ENCODE peak calls at places on chromosomes 2 and 18, in nine cellular contexts. K, D, M, O, S, F, E, A and J are unnamed samples.

GRCh38 chr18:54296017-54296416 is 26.7 kb downstream of the POLI start:
- DNase-seq in K (no peak), D (no peak), M (no peak), O (no peak), S (no peak), F (peak), E (peak), A (peak), J (no peak)

GRCh38 chr2:121245120-121245820 is 39.7 kb downstream of the TFCP2L1 start:
- DNase-seq in K (no peak), D (no peak), M (no peak), O (no peak), S (no peak), F (no peak), E (no peak), A (no peak), J (no peak)

GRCh38 chr18:3616744-3617143 is 166.8 kb downstream of the TGIF1 start:
- DNase-seq in K (no peak), D (no peak), M (no peak), O (no peak), S (no peak), F (no peak), E (no peak), A (no peak), J (no peak)

GRCh38 chr2:64814007-64814406 is 160.3 kb upstream of the SERTAD2 start:
- DNase-seq in K (no peak), D (no peak), M (no peak), O (no peak), S (no peak), F (no peak), E (no peak), A (no peak), J (no peak)

GRCh38 chr2:232350804-232351685 is 27.5 kb upstream of the ALPP start:
- DNase-seq in K (no peak), D (no peak), M (peak), O (peak), S (no peak), F (no peak), E (no peak), A (no peak), J (no peak)

GRCh38 chr2:110679865-110680264 is 2.0 kb upstream of the BUB1 start:
- DNase-seq in K (no peak), D (no peak), M (no peak), O (no peak), S (no peak), F (no peak), E (no peak), A (no peak), J (no peak)

GRCh38 chr2:33890686-33891085 is 291.6 kb upstream of the FAM98A start:
- DNase-seq in K (no peak), D (no peak), M (no peak), O (no peak), S (no peak), F (no peak), E (no peak), A (no peak), J (no peak)

GRCh38 chr2:23649285-23649684 is 264.3 kb downstream of the KLHL29 start:
- DNase-seq in K (no peak), D (no peak), M (no peak), O (no peak), S (no peak), F (no peak), E (no peak), A (no peak), J (no peak)

GRCh38 chr2:196290149-196290548 is 118.8 kb upstream of the STK17B start:
- DNase-seq in K (no peak), D (no peak), M (no peak), O (no peak), S (no peak), F (no peak), E (no peak), A (no peak), J (no peak)

GRCh38 chr18:61546598-61546997 is 213.4 kb downstream of the CDH20 start:
- DNase-seq in K (no peak), D (peak), M (no peak), O (no peak), S (no peak), F (no peak), E (peak), A (peak), J (no peak)

GRCh38 chr2:177852389-177852788 is 220.2 kb downstream of the PDE11A start:
- DNase-seq in K (no peak), D (no peak), M (no peak), O (no peak), S (no peak), F (no peak), E (no peak), A (no peak), J (no peak)

GRCh38 chr2:237879991-237880560 is 20.7 kb downstream of the RAMP1 start:
- DNase-seq in K (no peak), D (no peak), M (no peak), O (peak), S (no peak), F (no peak), E (no peak), A (no peak), J (no peak)

GRCh38 chr2:218261424-218262273 is 834 bp downstream of the GPBAR1 start:
- DNase-seq in K (no peak), D (no peak), M (no peak), O (peak), S (no peak), F (peak), E (no peak), A (no peak), J (no peak)

GRCh38 chr2:80303825-80304521 is 579 bp downstream of the LRRTM1 start:
- DNase-seq in K (peak), D (no peak), M (no peak), O (no peak), S (no peak), F (no peak), E (no peak), A (no peak), J (no peak)

GRCh38 chr2:80489718-80490117 is 185.2 kb upstream of the LRRTM1 start:
- DNase-seq in K (no peak), D (peak), M (no peak), O (no peak), S (no peak), F (no peak), E (peak), A (peak), J (no peak)

GRCh38 chr2:231397011-231397927 is 1.8 kb downstream of the B3GNT7 start:
- DNase-seq in K (no peak), D (no peak), M (no peak), O (no peak), S (no peak), F (no peak), E (no peak), A (no peak), J (no peak)

GRCh38 chr2:175004980-175005832 is at the start of gene CHN1:
- DNase-seq in K (peak), D (peak), M (peak), O (peak), S (no peak), F (peak), E (peak), A (peak), J (peak)

GRCh38 chr2:110660558-110660957 is 17.3 kb downstream of the BUB1 start:
- DNase-seq in K (no peak), D (no peak), M (no peak), O (no peak), S (no peak), F (no peak), E (no peak), A (no peak), J (no peak)

GRCh38 chr2:53498210-53498609 is 269.4 kb upstream of the CHAC2 start:
- DNase-seq in K (no peak), D (peak), M (no peak), O (no peak), S (no peak), F (no peak), E (no peak), A (peak), J (no peak)

GRCh38 chr2:205806126-205806905 is 124.0 kb downstream of the NRP2 start:
- DNase-seq in K (no peak), D (no peak), M (no peak), O (no peak), S (no peak), F (no peak), E (no peak), A (no peak), J (no peak)

GRCh38 chr2:170073288-170073687 is 104.7 kb upstream of the MYO3B start:
- DNase-seq in K (no peak), D (peak), M (no peak), O (no peak), S (peak), F (no peak), E (peak), A (peak), J (no peak)

GRCh38 chr18:78528437-78529228 is 451.0 kb upstream of the SALL3 start:
- DNase-seq in K (peak), D (no peak), M (no peak), O (no peak), S (no peak), F (no peak), E (no peak), A (no peak), J (peak)

GRCh38 chr18:8614875-8615274 is 5.6 kb downstream of the RAB12 start:
- DNase-seq in K (no peak), D (no peak), M (no peak), O (no peak), S (no peak), F (no peak), E (no peak), A (no peak), J (no peak)

GRCh38 chr18:69985239-69985638 is 37.6 kb upstream of the CD226 start:
- DNase-seq in K (no peak), D (no peak), M (no peak), O (no peak), S (no peak), F (no peak), E (no peak), A (no peak), J (no peak)

GRCh38 chr2:88627055-88627855 is at the start of gene EIF2AK3:
- DNase-seq in K (peak), D (peak), M (peak), O (peak), S (peak), F (peak), E (peak), A (peak), J (peak)

GRCh38 chr2:46858697-46859080 is 56.9 kb downstream of the MCFD2 start:
- DNase-seq in K (no peak), D (peak), M (no peak), O (no peak), S (no peak), F (no peak), E (no peak), A (peak), J (no peak)

GRCh38 chr18:37435996-37436395 is 129.6 kb downstream of the CELF4 start:
- DNase-seq in K (no peak), D (no peak), M (no peak), O (no peak), S (no peak), F (peak), E (no peak), A (no peak), J (no peak)

GRCh38 chr2:207635468-207636200 is 10.4 kb upstream of the METTL21A start:
- DNase-seq in K (no peak), D (peak), M (no peak), O (no peak), S (no peak), F (no peak), E (no peak), A (peak), J (no peak)

GRCh38 chr2:113700186-113700841 is 56.1 kb downstream of the SLC35F5 start:
- DNase-seq in K (no peak), D (no peak), M (peak), O (peak), S (no peak), F (peak), E (no peak), A (peak), J (no peak)

GRCh38 chr2:237393523-237393922 is 20.4 kb downstream of the COL6A3 start:
- DNase-seq in K (no peak), D (peak), M (no peak), O (no peak), S (no peak), F (no peak), E (no peak), A (no peak), J (no peak)

GRCh38 chr2:70981866-70982810 is 3.7 kb downstream of the ANKRD53 start:
- DNase-seq in K (peak), D (no peak), M (peak), O (peak), S (no peak), F (no peak), E (no peak), A (no peak), J (peak)

GRCh38 chr18:36314098-36314497 is 16.6 kb downstream of the FHOD3 start:
- DNase-seq in K (no peak), D (no peak), M (no peak), O (no peak), S (no peak), F (peak), E (no peak), A (peak), J (no peak)

GRCh38 chr2:120375251-120376020 is 29.5 kb downstream of the INHBB start:
- DNase-seq in K (no peak), D (no peak), M (no peak), O (no peak), S (no peak), F (no peak), E (no peak), A (no peak), J (no peak)